ENCODE peak calls at places on chromosomes 12 and 14, in nine cellular contexts. F, K, S, U, D, R, E, Y and Q are unnamed samples.

GRCh38 chr14:50823763-50824636 is 7.0 kb downstream of the NIN start:
- DNase-seq in F (no peak), K (no peak), S (no peak), U (no peak), D (peak), R (no peak), E (no peak), Y (no peak), Q (no peak)

GRCh38 chr12:83173250-83173649 is 486.5 kb downstream of the TMTC2 start:
- DNase-seq in F (no peak), K (no peak), S (no peak), U (no peak), D (no peak), R (no peak), E (no peak), Y (no peak), Q (no peak)

GRCh38 chr14:92457018-92457565 is 56.5 kb upstream of the RIN3 start:
- DNase-seq in F (no peak), K (no peak), S (no peak), U (no peak), D (no peak), R (no peak), E (no peak), Y (no peak), Q (no peak)

GRCh38 chr12:110554184-110554583 is 28.9 kb downstream of the PPTC7 start:
- DNase-seq in F (no peak), K (no peak), S (no peak), U (no peak), D (no peak), R (no peak), E (no peak), Y (no peak), Q (no peak)

GRCh38 chr14:66066991-66067788 is 419.0 kb upstream of the CCDC196 start:
- DNase-seq in F (no peak), K (no peak), S (no peak), U (no peak), D (no peak), R (no peak), E (no peak), Y (no peak), Q (no peak)

GRCh38 chr12:52023182-52023975 is 16.6 kb downstream of the TAMALIN start:
- DNase-seq in F (peak), K (peak), S (peak), U (peak), D (peak), R (peak), E (peak), Y (peak), Q (peak)

GRCh38 chr12:100229036-100229635 is 28.5 kb downstream of the ACTR6 start:
- DNase-seq in F (peak), K (no peak), S (no peak), U (no peak), D (peak), R (no peak), E (no peak), Y (no peak), Q (peak)

GRCh38 chr14:54730156-54730961 is 163.4 kb downstream of the SAMD4A start:
- DNase-seq in F (no peak), K (no peak), S (no peak), U (no peak), D (peak), R (no peak), E (peak), Y (no peak), Q (peak)

GRCh38 chr14:71529855-71530254 is 402.4 kb upstream of the RGS6 start:
- DNase-seq in F (no peak), K (peak), S (peak), U (no peak), D (no peak), R (peak), E (no peak), Y (no peak), Q (no peak)

GRCh38 chr14:69553221-69553620 is 21.4 kb downstream of the CCDC177 start:
- DNase-seq in F (no peak), K (no peak), S (no peak), U (no peak), D (no peak), R (no peak), E (no peak), Y (no peak), Q (no peak)

GRCh38 chr12:105843989-105844768 is 294.6 kb downstream of the NUAK1 start:
- DNase-seq in F (no peak), K (no peak), S (no peak), U (no peak), D (no peak), R (no peak), E (no peak), Y (peak), Q (no peak)

GRCh38 chr12:116233669-116234068 is 43.8 kb downstream of the MED13L start:
- DNase-seq in F (no peak), K (no peak), S (no peak), U (no peak), D (no peak), R (no peak), E (no peak), Y (no peak), Q (no peak)

GRCh38 chr12:52249041-52249461 is 16.0 kb downstream of the KRT7 start:
- DNase-seq in F (no peak), K (no peak), S (peak), U (peak), D (no peak), R (peak), E (no peak), Y (no peak), Q (no peak)

GRCh38 chr12:1826867-1827705 is 6.7 kb downstream of the LRTM2 start:
- DNase-seq in F (no peak), K (no peak), S (no peak), U (no peak), D (peak), R (no peak), E (no peak), Y (no peak), Q (no peak)

GRCh38 chr14:54166049-54166950 is 209.7 kb upstream of the BMP4 start:
- DNase-seq in F (no peak), K (no peak), S (no peak), U (no peak), D (no peak), R (no peak), E (no peak), Y (no peak), Q (no peak)

GRCh38 chr12:25384038-25384953 is 133.6 kb upstream of the KRAS start:
- DNase-seq in F (no peak), K (no peak), S (no peak), U (no peak), D (no peak), R (no peak), E (peak), Y (no peak), Q (peak)

GRCh38 chr12:74780458-74781241 is 243.0 kb downstream of the ATXN7L3B start:
- DNase-seq in F (no peak), K (no peak), S (no peak), U (no peak), D (no peak), R (no peak), E (no peak), Y (no peak), Q (no peak)

GRCh38 chr14:102020058-102020971 is 55.9 kb downstream of the DYNC1H1 start:
- DNase-seq in F (peak), K (no peak), S (no peak), U (no peak), D (no peak), R (no peak), E (no peak), Y (no peak), Q (no peak)

GRCh38 chr14:58315606-58316005 is 17.3 kb downstream of the ARID4A start:
- DNase-seq in F (no peak), K (no peak), S (no peak), U (no peak), D (no peak), R (no peak), E (no peak), Y (no peak), Q (peak)

GRCh38 chr12:27785882-27786570 is 6.0 kb upstream of the MANSC4 start:
- DNase-seq in F (no peak), K (no peak), S (no peak), U (no peak), D (peak), R (no peak), E (no peak), Y (no peak), Q (peak)

GRCh38 chr14:42110167-42110566 is 503.5 kb downstream of the LRFN5 start:
- DNase-seq in F (peak), K (no peak), S (no peak), U (no peak), D (peak), R (no peak), E (no peak), Y (no peak), Q (peak)

GRCh38 chr14:50830044-50830931 is 674 bp downstream of the NIN start:
- DNase-seq in F (peak), K (peak), S (peak), U (peak), D (peak), R (peak), E (peak), Y (peak), Q (peak)

GRCh38 chr12:62776575-62776974 is 158.4 kb downstream of the PPM1H start:
- DNase-seq in F (no peak), K (no peak), S (no peak), U (no peak), D (no peak), R (no peak), E (peak), Y (no peak), Q (no peak)

GRCh38 chr12:52204095-52204930 is 12.5 kb upstream of the KRT80 start:
- DNase-seq in F (peak), K (no peak), S (no peak), U (no peak), D (no peak), R (no peak), E (no peak), Y (no peak), Q (no peak)

GRCh38 chr12:57717131-57717530 is 21.4 kb downstream of the AGAP2 start:
- DNase-seq in F (no peak), K (no peak), S (no peak), U (no peak), D (no peak), R (no peak), E (no peak), Y (no peak), Q (no peak)

GRCh38 chr12:64400041-64400440 is 4.2 kb upstream of the XPOT start:
- DNase-seq in F (no peak), K (no peak), S (no peak), U (no peak), D (no peak), R (no peak), E (no peak), Y (peak), Q (no peak)

GRCh38 chr12:78035913-78036658 is 205.4 kb downstream of the NAV3 start:
- DNase-seq in F (no peak), K (no peak), S (no peak), U (no peak), D (peak), R (no peak), E (no peak), Y (peak), Q (no peak)

GRCh38 chr12:41190360-41190759 is 2.2 kb downstream of the PDZRN4 start:
- DNase-seq in F (peak), K (no peak), S (no peak), U (no peak), D (no peak), R (peak), E (no peak), Y (peak), Q (peak)

GRCh38 chr14:90487031-90487430 is 90.2 kb downstream of the CALM1 start:
- DNase-seq in F (no peak), K (no peak), S (peak), U (no peak), D (no peak), R (peak), E (no peak), Y (peak), Q (peak)

GRCh38 chr12:78928200-78929074 is 63.9 kb downstream of the SYT1 start:
- DNase-seq in F (peak), K (no peak), S (no peak), U (no peak), D (no peak), R (no peak), E (no peak), Y (no peak), Q (peak)

GRCh38 chr14:104104006-104104901 is 18.8 kb downstream of the ASPG start:
- DNase-seq in F (no peak), K (peak), S (no peak), U (no peak), D (no peak), R (peak), E (peak), Y (no peak), Q (no peak)